ENCODE peak calls at places on chromosome 11, in six cellular contexts. V is SK-N-SH, I is WTC11, R is HepG2, A is GM12878, M is A549. G is an unnamed sample.

GRCh38 chr11:107017433-107018227 is 646 bp downstream of the GUCY1A2 start:
- DNase-seq in V (peak; percentile 80), I (peak; percentile 82), R (peak; percentile 2), A (no peak), M (peak; percentile 21), G (peak; percentile 88)

GRCh38 chr11:96748639-96749370 is 359.0 kb downstream of the JRKL start:
- DNase-seq in V (no peak), I (no peak), R (no peak), A (no peak), M (no peak), G (no peak)

GRCh38 chr11:47152126-47152952 is 24.3 kb downstream of the ARFGAP2 start:
- DNase-seq in V (no peak), I (no peak), R (no peak), A (no peak), M (no peak), G (no peak)

GRCh38 chr11:118602331-118602730 is 5.1 kb upstream of the PHLDB1 start:
- DNase-seq in V (no peak), I (no peak), R (no peak), A (no peak), M (no peak), G (no peak)

GRCh38 chr11:69290791-69291190 is 3.2 kb upstream of the MYEOV start:
- DNase-seq in V (no peak), I (no peak), R (no peak), A (no peak), M (no peak), G (no peak)

GRCh38 chr11:35766651-35767050 is 104.1 kb downstream of the TRIM44 start:
- DNase-seq in V (no peak), I (no peak), R (no peak), A (no peak), M (no peak), G (no peak)

GRCh38 chr11:11931461-11932055 is 76.9 kb downstream of the DKK3 start:
- DNase-seq in V (peak; percentile 47), I (no peak), R (peak; percentile 62), A (no peak), M (peak; percentile 26), G (no peak)

GRCh38 chr11:88655163-88655562 is 317.6 kb upstream of the CTSC start:
- DNase-seq in V (no peak), I (no peak), R (no peak), A (no peak), M (no peak), G (no peak)

GRCh38 chr11:116842117-116842516 is 4.7 kb upstream of the APOA1 start:
- DNase-seq in V (no peak), I (no peak), R (no peak), A (no peak), M (no peak), G (no peak)

GRCh38 chr11:110217478-110217877 is 78.9 kb downstream of the RDX start:
- DNase-seq in V (no peak), I (no peak), R (no peak), A (no peak), M (no peak), G (no peak)

GRCh38 chr11:33633251-33634003 is 67.2 kb downstream of the C11orf91 start:
- DNase-seq in V (no peak), I (no peak), R (peak; percentile 82), A (no peak), M (peak; percentile 80), G (peak; percentile 17)

GRCh38 chr11:70311616-70312015 is 41.1 kb downstream of the PPFIA1 start:
- DNase-seq in V (no peak), I (no peak), R (no peak), A (no peak), M (no peak), G (no peak)

GRCh38 chr11:66289548-66290331 is 797 bp upstream of the YIF1A start:
- DNase-seq in V (no peak), I (peak; percentile 90), R (no peak), A (peak; percentile 45), M (peak; percentile 60), G (no peak)

GRCh38 chr11:96075532-96075959 is 151.6 kb upstream of the MTMR2 start:
- DNase-seq in V (no peak), I (no peak), R (no peak), A (peak; percentile 74), M (no peak), G (no peak)

GRCh38 chr11:45848654-45849081 is 1.4 kb downstream of the CRY2 start:
- DNase-seq in V (no peak), I (no peak), R (peak; percentile 78), A (no peak), M (no peak), G (no peak)

GRCh38 chr11:83480811-83481210 is 194.6 kb upstream of the CCDC90B start:
- DNase-seq in V (no peak), I (no peak), R (no peak), A (no peak), M (no peak), G (no peak)

GRCh38 chr11:107683807-107684206 is 28.0 kb downstream of the SLN start:
- DNase-seq in V (peak; percentile 24), I (peak; percentile 28), R (no peak), A (no peak), M (peak; percentile 25), G (no peak)

GRCh38 chr11:199782-200181 is 6.9 kb downstream of the SCGB1C1 start:
- DNase-seq in V (no peak), I (no peak), R (no peak), A (no peak), M (no peak), G (peak; percentile 45)

GRCh38 chr11:44083906-44084305 is 11.6 kb upstream of the EXT2 start:
- DNase-seq in V (no peak), I (no peak), R (no peak), A (no peak), M (no peak), G (no peak)

GRCh38 chr11:61514050-61514917 is 5.7 kb downstream of the LRRC10B start:
- DNase-seq in V (no peak), I (peak; percentile 28), R (no peak), A (no peak), M (no peak), G (no peak)

GRCh38 chr11:119330237-119330636 is 4.1 kb upstream of the RNF26 start:
- DNase-seq in V (no peak), I (no peak), R (no peak), A (no peak), M (no peak), G (no peak)

GRCh38 chr11:104841185-104841584 is 57.1 kb downstream of the CASP12 start:
- DNase-seq in V (no peak), I (no peak), R (no peak), A (no peak), M (no peak), G (no peak)
- TF ChIP-seq USF2 in V (no peak), I (no peak), R (no peak), A (no peak), M (no peak), G (no peak)

GRCh38 chr11:113141010-113141409 is 173.4 kb upstream of the TTC12 start:
- DNase-seq in V (peak; percentile 62), I (no peak), R (no peak), A (no peak), M (no peak), G (no peak)

GRCh38 chr11:113134605-113135004 is 173.4 kb downstream of the NCAM1 start:
- DNase-seq in V (no peak), I (no peak), R (no peak), A (no peak), M (no peak), G (no peak)

GRCh38 chr11:113142508-113142907 is 171.9 kb upstream of the TTC12 start:
- DNase-seq in V (no peak), I (no peak), R (no peak), A (no peak), M (no peak), G (no peak)

GRCh38 chr11:113138731-113139130 is 175.7 kb upstream of the TTC12 start:
- DNase-seq in V (no peak), I (no peak), R (no peak), A (no peak), M (no peak), G (no peak)

GRCh38 chr11:113137735-113138529 is 176.5 kb upstream of the TTC12 start:
- DNase-seq in V (peak; percentile 56), I (no peak), R (no peak), A (no peak), M (no peak), G (no peak)
- TF ChIP-seq USF2 in V (no peak), I (no peak), R (no peak), A (no peak), M (no peak), G (no peak)

DNA sequence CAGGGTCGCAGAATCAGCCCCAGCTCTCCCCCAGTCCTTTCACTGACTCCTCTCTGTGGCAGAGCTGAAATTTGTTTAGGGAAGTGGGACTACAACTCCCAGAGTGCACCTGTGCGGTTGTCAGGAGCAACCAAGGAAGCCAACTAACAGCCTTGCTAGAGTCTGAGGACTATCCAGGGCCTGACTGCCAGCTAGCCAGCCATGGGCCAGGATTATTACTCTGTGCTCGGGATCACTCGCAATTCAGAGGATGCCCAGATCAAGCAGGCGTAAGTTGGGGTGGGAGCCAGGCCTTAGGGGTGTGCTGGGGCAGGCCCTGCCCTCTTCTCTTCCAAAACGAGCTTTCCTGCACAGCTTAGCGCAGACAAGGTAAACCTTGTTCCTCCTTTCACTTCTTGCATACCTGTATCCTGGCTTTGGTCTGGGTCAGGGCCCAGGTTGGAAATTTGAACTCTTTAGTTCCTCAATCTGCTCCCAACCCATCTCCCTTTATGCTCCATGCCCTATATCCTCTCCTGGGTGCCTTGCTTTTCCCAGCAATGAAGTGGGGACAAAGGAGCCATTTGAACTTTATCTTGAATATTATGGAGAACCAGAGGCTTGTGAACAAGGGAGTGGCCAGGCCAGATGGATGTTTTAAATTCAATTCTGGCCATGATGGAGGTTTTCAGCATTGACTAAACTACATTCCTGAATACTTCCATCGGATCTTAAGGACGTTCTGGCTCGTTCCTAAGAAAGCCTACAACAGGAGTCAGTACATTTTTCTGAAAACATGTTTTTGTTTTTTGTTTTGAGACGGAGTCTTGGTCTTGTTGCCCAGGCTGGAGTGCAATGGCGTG is at the start of gene DNAJB13:
- DNase-seq in V (peak; percentile 72), I (peak; percentile 75), R (peak; percentile 77), A (peak; percentile 23), M (peak; percentile 88), G (peak; percentile 86)
- TF ChIP-seq USF2 in V (no peak), I (no peak), R (no peak), A (no peak), M (no peak), G (no peak)

DNA sequence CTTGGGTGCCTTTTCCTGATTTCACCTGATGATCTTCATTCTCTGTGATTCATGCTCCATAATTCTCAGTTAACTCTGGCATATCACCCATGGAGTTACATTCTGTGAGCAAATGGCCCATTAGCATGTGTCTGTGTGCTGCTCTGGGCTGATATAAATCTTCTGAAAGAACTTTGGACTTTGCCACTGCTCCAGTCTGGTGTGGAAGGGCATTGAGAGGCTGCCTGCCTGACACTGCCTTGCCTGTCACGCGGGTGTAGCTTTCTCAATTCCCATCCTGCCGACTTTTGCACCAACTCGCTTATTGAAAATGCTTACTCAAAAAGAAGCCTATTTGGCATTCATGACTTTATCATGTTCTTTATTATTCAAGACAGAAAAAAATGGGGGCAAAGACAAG is 42.2 kb downstream of the FAT3 start:
- DNase-seq in V (no peak), I (no peak), R (peak; percentile 2), A (no peak), M (no peak), G (no peak)
- TF ChIP-seq USF2 in V (no peak), I (no peak), R (no peak), A (no peak), M (no peak), G (no peak)

DNA sequence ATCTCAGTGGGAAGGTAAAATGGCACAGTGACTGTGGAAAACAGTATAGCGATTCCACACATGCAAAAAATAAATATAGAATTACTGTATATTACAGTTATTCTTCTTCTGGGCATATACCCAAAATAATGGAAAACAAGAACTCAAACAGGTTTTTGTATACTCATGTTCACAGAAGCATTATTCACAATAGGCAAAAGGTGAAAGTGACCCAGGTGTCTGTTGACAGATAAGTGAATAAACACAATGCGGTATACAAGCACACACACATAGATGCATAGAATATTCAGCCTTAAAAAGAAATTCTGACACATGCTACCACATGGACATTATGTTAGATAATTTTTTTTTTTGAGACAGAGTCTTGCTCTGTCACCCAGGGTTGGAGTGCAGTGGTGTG is 233.0 kb downstream of the SWAP70 start:
- DNase-seq in V (no peak), I (no peak), R (no peak), A (no peak), M (no peak), G (no peak)
- TF ChIP-seq USF2 in V (no peak), I (no peak), R (no peak), A (no peak), M (no peak), G (no peak)